ENCODE peak calls at places on chromosomes 3 and 15, in ten cellular contexts. One of them, this sample, is unnamed.

GRCh38 chr15:95192923-95193322 is 961.6 kb downstream of the MCTP2 start:
- DNase-seq in K562: no peak
- DNase-seq in neural progenitor cell: no peak
- DNase-seq in OCI-LY7: no peak
- DNase-seq in mesendoderm: no peak
- DNase-seq in astrocyte: no peak
- DNase-seq in mammary epithelial cell: no peak
- DNase-seq in HepG2: no peak
- DNase-seq in GM23338: no peak
- DNase-seq in hepatocyte: no peak
- DNase-seq in this sample: no peak

GRCh38 chr3:53547327-53547726 is 52.9 kb downstream of the CACNA1D start:
- DNase-seq in K562: no peak
- DNase-seq in neural progenitor cell: no peak
- DNase-seq in OCI-LY7: no peak
- DNase-seq in mesendoderm: no peak
- DNase-seq in astrocyte: no peak
- DNase-seq in mammary epithelial cell: no peak
- DNase-seq in HepG2: no peak
- DNase-seq in GM23338: no peak
- DNase-seq in hepatocyte: no peak
- DNase-seq in this sample: no peak

GRCh38 chr15:76994001-76994400 is 925 bp upstream of the PSTPIP1 start:
- DNase-seq in K562: no peak
- DNase-seq in neural progenitor cell: no peak
- DNase-seq in OCI-LY7: no peak
- DNase-seq in mesendoderm: no peak
- DNase-seq in astrocyte: no peak
- DNase-seq in mammary epithelial cell: no peak
- DNase-seq in HepG2: no peak
- DNase-seq in GM23338: no peak
- DNase-seq in hepatocyte: no peak
- DNase-seq in this sample: no peak

GRCh38 chr15:54304321-54304720 is 326.1 kb downstream of the UNC13C start:
- DNase-seq in K562: no peak
- DNase-seq in neural progenitor cell: no peak
- DNase-seq in OCI-LY7: no peak
- DNase-seq in mesendoderm: no peak
- DNase-seq in astrocyte: no peak
- DNase-seq in mammary epithelial cell: no peak
- DNase-seq in HepG2: no peak
- DNase-seq in GM23338: no peak
- DNase-seq in hepatocyte: no peak
- DNase-seq in this sample: no peak

GRCh38 chr15:61227269-61228024 is 1.7 kb downstream of the RORA start:
- DNase-seq in K562: no peak
- DNase-seq in neural progenitor cell: peak; percentile 55
- DNase-seq in OCI-LY7: no peak
- DNase-seq in mesendoderm: peak; percentile 71
- DNase-seq in astrocyte: peak; percentile 69
- DNase-seq in mammary epithelial cell: peak; percentile 52
- DNase-seq in HepG2: no peak
- DNase-seq in GM23338: peak; percentile 60
- DNase-seq in hepatocyte: peak; percentile 35
- DNase-seq in this sample: peak; percentile 41

GRCh38 chr3:55968331-55968730 is 481.2 kb upstream of the WNT5A start:
- DNase-seq in K562: no peak
- DNase-seq in neural progenitor cell: no peak
- DNase-seq in OCI-LY7: no peak
- DNase-seq in mesendoderm: no peak
- DNase-seq in astrocyte: peak; percentile 96
- DNase-seq in mammary epithelial cell: peak; percentile 7
- DNase-seq in HepG2: no peak
- DNase-seq in GM23338: no peak
- DNase-seq in hepatocyte: no peak
- DNase-seq in this sample: peak; percentile 49

GRCh38 chr3:149352556-149352955 is 19.1 kb upstream of the TM4SF18 start:
- DNase-seq in K562: peak; percentile 67
- DNase-seq in neural progenitor cell: peak; percentile 71
- DNase-seq in OCI-LY7: peak; percentile 51
- DNase-seq in mesendoderm: peak; percentile 87
- DNase-seq in astrocyte: no peak
- DNase-seq in mammary epithelial cell: peak; percentile 55
- DNase-seq in HepG2: peak; percentile 67
- DNase-seq in GM23338: peak; percentile 90
- DNase-seq in hepatocyte: peak; percentile 74
- DNase-seq in this sample: peak; percentile 70

GRCh38 chr3:10428393-10429091 is 76.8 kb downstream of the ATP2B2 start:
- DNase-seq in K562: no peak
- DNase-seq in neural progenitor cell: no peak
- DNase-seq in OCI-LY7: no peak
- DNase-seq in mesendoderm: no peak
- DNase-seq in astrocyte: no peak
- DNase-seq in mammary epithelial cell: no peak
- DNase-seq in HepG2: no peak
- DNase-seq in GM23338: peak; percentile 22
- DNase-seq in hepatocyte: no peak
- DNase-seq in this sample: no peak

GRCh38 chr15:70475439-70475781 is 287.9 kb downstream of the UACA start:
- DNase-seq in K562: no peak
- DNase-seq in neural progenitor cell: no peak
- DNase-seq in OCI-LY7: no peak
- DNase-seq in mesendoderm: no peak
- DNase-seq in astrocyte: no peak
- DNase-seq in mammary epithelial cell: no peak
- DNase-seq in HepG2: no peak
- DNase-seq in GM23338: no peak
- DNase-seq in hepatocyte: no peak
- DNase-seq in this sample: no peak

GRCh38 chr15:70475921-70476320 is 287.4 kb downstream of the UACA start:
- DNase-seq in K562: no peak
- DNase-seq in neural progenitor cell: no peak
- DNase-seq in OCI-LY7: no peak
- DNase-seq in mesendoderm: no peak
- DNase-seq in astrocyte: no peak
- DNase-seq in mammary epithelial cell: no peak
- DNase-seq in HepG2: no peak
- DNase-seq in GM23338: no peak
- DNase-seq in hepatocyte: no peak
- DNase-seq in this sample: no peak

GRCh38 chr15:70474367-70474681 is 289.0 kb downstream of the UACA start:
- DNase-seq in K562: no peak
- DNase-seq in neural progenitor cell: no peak
- DNase-seq in OCI-LY7: no peak
- DNase-seq in mesendoderm: no peak
- DNase-seq in astrocyte: no peak
- DNase-seq in mammary epithelial cell: no peak
- DNase-seq in HepG2: no peak
- DNase-seq in GM23338: no peak
- DNase-seq in hepatocyte: no peak
- DNase-seq in this sample: peak; percentile 81

GRCh38 chr15:70474682-70475438 is 288.5 kb downstream of the UACA start:
- DNase-seq in K562: no peak
- DNase-seq in neural progenitor cell: no peak
- DNase-seq in OCI-LY7: no peak
- DNase-seq in mesendoderm: no peak
- DNase-seq in astrocyte: peak; percentile 100
- DNase-seq in mammary epithelial cell: peak; percentile 98
- DNase-seq in HepG2: no peak
- DNase-seq in GM23338: no peak
- DNase-seq in hepatocyte: no peak
- DNase-seq in this sample: peak; percentile 96

DNA sequence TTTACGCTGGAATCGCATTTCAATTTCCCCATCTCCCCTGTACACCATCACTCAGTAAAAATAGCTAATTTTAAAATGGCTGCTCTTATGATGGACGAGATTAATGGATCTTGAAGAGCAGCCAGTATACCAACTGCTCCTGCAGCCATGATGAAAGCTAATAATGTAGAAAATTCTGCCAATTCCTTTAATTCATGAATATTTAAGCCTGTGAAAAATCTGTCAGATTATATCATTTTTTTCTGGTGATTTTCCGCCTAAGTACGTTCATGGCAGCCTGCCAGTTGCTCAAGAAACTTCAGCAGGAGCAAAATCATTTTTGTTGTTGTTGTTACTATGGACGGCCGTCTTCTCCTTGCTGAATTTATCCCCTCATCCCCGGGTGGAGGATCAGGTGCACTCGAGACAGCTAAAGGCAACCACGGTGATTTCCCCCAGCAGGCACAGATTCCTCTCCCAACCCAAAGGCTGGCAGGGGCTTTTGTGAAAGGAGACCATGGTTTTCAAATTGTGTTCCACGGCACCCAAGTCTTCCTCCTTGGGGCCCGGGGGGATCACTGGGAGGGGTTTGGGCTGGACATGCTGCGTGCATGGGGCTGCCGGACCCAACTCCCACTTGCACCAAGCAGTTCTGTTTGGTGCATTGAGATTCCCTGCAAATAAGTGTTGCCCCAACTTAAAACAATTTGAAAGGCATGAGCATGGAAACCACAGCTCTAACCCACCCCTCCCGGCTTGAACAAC is 289.6 kb downstream of the UACA start:
- DNase-seq in K562: no peak
- DNase-seq in neural progenitor cell: no peak
- DNase-seq in OCI-LY7: no peak
- DNase-seq in mesendoderm: no peak
- DNase-seq in astrocyte: peak; percentile 20
- DNase-seq in mammary epithelial cell: no peak
- DNase-seq in HepG2: no peak
- DNase-seq in GM23338: no peak
- DNase-seq in hepatocyte: no peak
- DNase-seq in this sample: peak; percentile 38
- H3K27ac ChIP-seq in K562: no peak overlapping the region
- H3K27ac ChIP-seq in neural progenitor cell: no peak overlapping the region
- H3K27ac ChIP-seq in OCI-LY7: no peak overlapping the region
- H3K27ac ChIP-seq in mesendoderm: no peak overlapping the region
- H3K27ac ChIP-seq in astrocyte: no peak overlapping the region
- H3K27ac ChIP-seq in mammary epithelial cell: peak overlapping the region; percentile 29
- H3K27ac ChIP-seq in HepG2: no peak overlapping the region
- H3K27ac ChIP-seq in GM23338: no peak overlapping the region
- H3K27ac ChIP-seq in hepatocyte: no peak overlapping the region
- H3K27ac ChIP-seq in this sample: peak overlapping the region; percentile 88

GRCh38 chr15:39830166-39830565 is 47.5 kb upstream of the FSIP1 start:
- DNase-seq in K562: no peak
- DNase-seq in neural progenitor cell: no peak
- DNase-seq in OCI-LY7: no peak
- DNase-seq in mesendoderm: no peak
- DNase-seq in astrocyte: no peak
- DNase-seq in mammary epithelial cell: no peak
- DNase-seq in HepG2: no peak
- DNase-seq in GM23338: no peak
- DNase-seq in hepatocyte: no peak
- DNase-seq in this sample: no peak

GRCh38 chr15:39833515-39833981 is 50.9 kb upstream of the FSIP1 start:
- DNase-seq in K562: no peak
- DNase-seq in neural progenitor cell: no peak
- DNase-seq in OCI-LY7: no peak
- DNase-seq in mesendoderm: no peak
- DNase-seq in astrocyte: peak; percentile 73
- DNase-seq in mammary epithelial cell: peak; percentile 25
- DNase-seq in HepG2: no peak
- DNase-seq in GM23338: no peak
- DNase-seq in hepatocyte: no peak
- DNase-seq in this sample: no peak

GRCh38 chr15:39834256-39834655 is 51.6 kb upstream of the FSIP1 start:
- DNase-seq in K562: no peak
- DNase-seq in neural progenitor cell: no peak
- DNase-seq in OCI-LY7: no peak
- DNase-seq in mesendoderm: no peak
- DNase-seq in astrocyte: peak; percentile 56
- DNase-seq in mammary epithelial cell: no peak
- DNase-seq in HepG2: no peak
- DNase-seq in GM23338: no peak
- DNase-seq in hepatocyte: no peak
- DNase-seq in this sample: no peak

GRCh38 chr15:39837454-39837853 is 54.8 kb upstream of the FSIP1 start:
- DNase-seq in K562: no peak
- DNase-seq in neural progenitor cell: no peak
- DNase-seq in OCI-LY7: no peak
- DNase-seq in mesendoderm: no peak
- DNase-seq in astrocyte: no peak
- DNase-seq in mammary epithelial cell: no peak
- DNase-seq in HepG2: no peak
- DNase-seq in GM23338: no peak
- DNase-seq in hepatocyte: no peak
- DNase-seq in this sample: no peak

DNA sequence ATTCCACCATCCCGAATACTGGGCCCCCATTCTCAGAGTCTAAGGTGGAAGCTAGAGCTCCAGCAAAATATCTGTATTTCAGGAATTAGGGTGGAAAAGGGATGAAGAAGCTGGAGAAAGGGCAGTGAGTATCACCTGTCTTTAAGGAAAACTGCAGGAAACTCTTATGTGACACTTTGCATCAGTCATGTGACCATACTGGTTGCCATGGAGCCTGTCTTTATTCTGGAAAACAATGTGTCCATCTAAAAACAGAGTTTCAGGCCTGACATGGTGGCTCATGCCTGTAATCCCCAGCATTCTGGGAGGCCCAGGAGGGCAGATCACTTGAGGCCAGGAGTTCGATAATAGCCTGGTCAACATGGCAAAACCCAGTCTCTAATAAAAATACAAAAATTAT is 52.9 kb upstream of the FSIP1 start:
- DNase-seq in K562: no peak
- DNase-seq in neural progenitor cell: peak; percentile 35
- DNase-seq in OCI-LY7: no peak
- DNase-seq in mesendoderm: peak; percentile 72
- DNase-seq in astrocyte: no peak
- DNase-seq in mammary epithelial cell: no peak
- DNase-seq in HepG2: no peak
- DNase-seq in GM23338: peak; percentile 41
- DNase-seq in hepatocyte: no peak
- DNase-seq in this sample: no peak
- H3K79me2 ChIP-seq in K562: no peaks in the 10 kb centered on the region
- H3K79me2 ChIP-seq in neural progenitor cell: peaks cover 30% of the 10 kb centered on the region
- H3K79me2 ChIP-seq in OCI-LY7: no peaks in the 10 kb centered on the region
- H3K79me2 ChIP-seq in mesendoderm: peaks cover 1% of the 10 kb centered on the region
- H3K79me2 ChIP-seq in astrocyte: peaks cover 58% of the 10 kb centered on the region
- H3K79me2 ChIP-seq in mammary epithelial cell: peaks cover 10% of the 10 kb centered on the region
- H3K79me2 ChIP-seq in HepG2: no peaks in the 10 kb centered on the region
- H3K79me2 ChIP-seq in GM23338: peaks cover 100% of the 10 kb centered on the region
- H3K79me2 ChIP-seq in hepatocyte: no peaks in the 10 kb centered on the region
- H3K79me2 ChIP-seq in this sample: peaks cover 10% of the 10 kb centered on the region

DNA sequence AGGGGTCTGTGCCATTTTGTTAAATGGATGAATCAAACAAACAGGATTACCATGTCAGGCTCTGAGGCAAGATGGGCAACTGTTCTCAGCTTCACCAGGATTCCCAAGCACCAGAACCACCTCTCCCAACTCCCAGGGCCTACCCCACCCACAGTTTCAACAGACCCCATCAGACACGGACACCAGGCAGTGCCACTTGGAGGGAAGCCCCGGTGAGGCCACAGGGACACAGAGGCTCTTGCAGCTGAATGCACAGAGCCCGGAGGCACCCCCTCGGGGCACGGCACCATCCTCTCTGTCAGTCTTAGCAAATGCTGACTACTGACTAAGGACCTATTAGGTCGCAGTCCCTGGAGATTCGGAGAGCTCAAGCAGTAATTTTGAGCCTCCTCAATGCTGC is 80.0 kb downstream of the VGLL4 start:
- DNase-seq in K562: no peak
- DNase-seq in neural progenitor cell: no peak
- DNase-seq in OCI-LY7: no peak
- DNase-seq in mesendoderm: no peak
- DNase-seq in astrocyte: no peak
- DNase-seq in mammary epithelial cell: no peak
- DNase-seq in HepG2: no peak
- DNase-seq in GM23338: no peak
- DNase-seq in hepatocyte: no peak
- DNase-seq in this sample: no peak
- H3K27ac ChIP-seq in K562: no peak overlapping the region
- H3K27ac ChIP-seq in neural progenitor cell: no peak overlapping the region
- H3K27ac ChIP-seq in OCI-LY7: no peak overlapping the region
- H3K27ac ChIP-seq in mesendoderm: no peak overlapping the region
- H3K27ac ChIP-seq in astrocyte: no peak overlapping the region
- H3K27ac ChIP-seq in mammary epithelial cell: no peak overlapping the region
- H3K27ac ChIP-seq in HepG2: no peak overlapping the region
- H3K27ac ChIP-seq in GM23338: no peak overlapping the region
- H3K27ac ChIP-seq in hepatocyte: no peak overlapping the region
- H3K27ac ChIP-seq in this sample: no peak overlapping the region

GRCh38 chr15:63514533-63514943 is 10.1 kb downstream of the USP3 start:
- DNase-seq in K562: no peak
- DNase-seq in neural progenitor cell: no peak
- DNase-seq in OCI-LY7: no peak
- DNase-seq in mesendoderm: no peak
- DNase-seq in astrocyte: peak; percentile 71
- DNase-seq in mammary epithelial cell: peak; percentile 79
- DNase-seq in HepG2: peak; percentile 76
- DNase-seq in GM23338: no peak
- DNase-seq in hepatocyte: no peak
- DNase-seq in this sample: peak; percentile 28
- H3K79me2 ChIP-seq in K562: peaks cover 100% of the 10 kb centered on the region
- H3K79me2 ChIP-seq in neural progenitor cell: peaks cover 96% of the 10 kb centered on the region
- H3K79me2 ChIP-seq in OCI-LY7: peaks cover 99% of the 10 kb centered on the region
- H3K79me2 ChIP-seq in mesendoderm: peaks cover 12% of the 10 kb centered on the region
- H3K79me2 ChIP-seq in astrocyte: peaks cover 98% of the 10 kb centered on the region
- H3K79me2 ChIP-seq in mammary epithelial cell: peaks cover 98% of the 10 kb centered on the region
- H3K79me2 ChIP-seq in HepG2: peaks cover 99% of the 10 kb centered on the region
- H3K79me2 ChIP-seq in GM23338: no peaks in the 10 kb centered on the region
- H3K79me2 ChIP-seq in hepatocyte: peaks cover 100% of the 10 kb centered on the region
- H3K79me2 ChIP-seq in this sample: peaks cover 99% of the 10 kb centered on the region